ENCODE peak calls at places on chromosomes 7 and 10, in nine cellular contexts. One of them, this sample, is unnamed.

GRCh38 chr7:149854611-149855367 is 16.6 kb downstream of the ZNF862 start:
- DNase-seq in astrocyte: peak; percentile 48
- DNase-seq in ascending aorta: no peak
- DNase-seq in colonic mucosa: peak; percentile 71
- DNase-seq in AG04450: no peak
- DNase-seq in upper lobe of right lung: peak; percentile 87
- DNase-seq in IMR-90: peak; percentile 51
- DNase-seq in left ventricle myocardium inferior: peak; percentile 74
- DNase-seq in breast epithelium: peak; percentile 76
- DNase-seq in this sample: peak; percentile 48

GRCh38 chr7:1700086-1700485 is 30.0 kb downstream of the ELFN1 start:
- DNase-seq in astrocyte: no peak
- DNase-seq in ascending aorta: peak; percentile 7
- DNase-seq in colonic mucosa: no peak
- DNase-seq in AG04450: no peak
- DNase-seq in upper lobe of right lung: peak; percentile 28
- DNase-seq in IMR-90: no peak
- DNase-seq in left ventricle myocardium inferior: no peak
- DNase-seq in breast epithelium: no peak
- DNase-seq in this sample: no peak

GRCh38 chr7:138919256-138919655 is 61.9 kb downstream of the KIAA1549 start:
- DNase-seq in astrocyte: peak; percentile 60
- DNase-seq in ascending aorta: no peak
- DNase-seq in colonic mucosa: no peak
- DNase-seq in AG04450: no peak
- DNase-seq in upper lobe of right lung: no peak
- DNase-seq in IMR-90: peak; percentile 64
- DNase-seq in left ventricle myocardium inferior: no peak
- DNase-seq in breast epithelium: no peak
- DNase-seq in this sample: no peak

GRCh38 chr7:2251841-2252771 is 10.1 kb downstream of the NUDT1 start:
- DNase-seq in astrocyte: no peak
- DNase-seq in ascending aorta: no peak
- DNase-seq in colonic mucosa: no peak
- DNase-seq in AG04450: no peak
- DNase-seq in upper lobe of right lung: peak; percentile 76
- DNase-seq in IMR-90: no peak
- DNase-seq in left ventricle myocardium inferior: no peak
- DNase-seq in breast epithelium: no peak
- DNase-seq in this sample: no peak

GRCh38 chr10:21715531-21716195 is 181.6 kb downstream of the MLLT10 start:
- DNase-seq in astrocyte: peak; percentile 45
- DNase-seq in ascending aorta: no peak
- DNase-seq in colonic mucosa: no peak
- DNase-seq in AG04450: no peak
- DNase-seq in upper lobe of right lung: no peak
- DNase-seq in IMR-90: peak; percentile 56
- DNase-seq in left ventricle myocardium inferior: no peak
- DNase-seq in breast epithelium: no peak
- DNase-seq in this sample: no peak

GRCh38 chr7:108002726-108003590 is at the start of gene LAMB1:
- DNase-seq in astrocyte: peak; percentile 72
- DNase-seq in ascending aorta: peak; percentile 80
- DNase-seq in colonic mucosa: peak; percentile 89
- DNase-seq in AG04450: no peak
- DNase-seq in upper lobe of right lung: peak; percentile 74
- DNase-seq in IMR-90: peak; percentile 65
- DNase-seq in left ventricle myocardium inferior: peak; percentile 86
- DNase-seq in breast epithelium: no peak
- DNase-seq in this sample: no peak

GRCh38 chr7:8751557-8752231 is 318.3 kb downstream of the NXPH1 start:
- DNase-seq in astrocyte: no peak
- DNase-seq in ascending aorta: no peak
- DNase-seq in colonic mucosa: peak; percentile 38
- DNase-seq in AG04450: no peak
- DNase-seq in upper lobe of right lung: no peak
- DNase-seq in IMR-90: no peak
- DNase-seq in left ventricle myocardium inferior: no peak
- DNase-seq in breast epithelium: no peak
- DNase-seq in this sample: no peak

GRCh38 chr7:25407932-25408480 is 179.7 kb upstream of the NPVF start:
- DNase-seq in astrocyte: no peak
- DNase-seq in ascending aorta: no peak
- DNase-seq in colonic mucosa: no peak
- DNase-seq in AG04450: no peak
- DNase-seq in upper lobe of right lung: no peak
- DNase-seq in IMR-90: no peak
- DNase-seq in left ventricle myocardium inferior: no peak
- DNase-seq in breast epithelium: no peak
- DNase-seq in this sample: no peak

DNA sequence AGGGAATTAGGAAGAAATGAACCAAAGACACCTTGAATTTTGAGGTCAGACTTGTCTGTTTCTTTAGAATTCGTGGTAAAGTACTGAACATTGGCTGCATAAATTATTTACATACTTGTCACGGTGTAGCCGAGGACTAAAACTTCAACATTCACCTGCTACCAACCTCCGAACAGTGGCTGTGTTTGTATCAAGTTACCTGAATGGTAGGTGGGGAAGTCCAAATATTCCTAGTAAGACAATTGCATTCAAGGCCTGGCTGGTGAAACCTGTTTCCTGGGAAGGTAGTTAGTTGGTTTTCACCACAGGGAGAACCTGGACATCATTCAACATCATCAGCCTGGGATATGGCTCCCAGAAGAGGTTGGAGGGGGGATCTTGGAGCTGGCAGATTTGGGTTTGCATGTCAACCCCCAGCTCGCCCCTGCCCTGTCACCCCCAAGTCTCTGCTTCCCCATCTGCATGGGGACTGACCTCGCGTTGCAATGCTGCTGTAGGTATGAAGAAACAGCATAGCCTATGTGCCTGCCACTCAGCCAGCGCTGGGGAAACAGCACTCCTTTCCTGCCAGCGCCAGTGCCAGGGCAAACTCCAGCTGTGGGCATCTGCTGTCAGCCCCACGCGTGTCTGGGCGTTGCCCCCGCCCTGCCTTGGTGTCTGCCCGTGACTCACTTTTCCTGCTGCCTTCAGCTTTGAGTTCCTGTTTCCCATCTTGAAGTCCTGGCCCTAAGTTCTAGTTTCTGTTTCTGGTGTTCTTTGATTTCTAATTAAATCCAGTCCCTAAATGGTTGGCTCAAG is 12.7 kb upstream of the LARP4B start:
- DNase-seq in astrocyte: no peak
- DNase-seq in ascending aorta: peak; percentile 81
- DNase-seq in colonic mucosa: no peak
- DNase-seq in AG04450: no peak
- DNase-seq in upper lobe of right lung: peak; percentile 89
- DNase-seq in IMR-90: peak; percentile 25
- DNase-seq in left ventricle myocardium inferior: peak; percentile 59
- DNase-seq in breast epithelium: no peak
- DNase-seq in this sample: no peak
- H3K27ac ChIP-seq in astrocyte: no peak overlapping the region
- H3K27ac ChIP-seq in ascending aorta: peak overlapping the region; percentile 34
- H3K27ac ChIP-seq in colonic mucosa: peak overlapping the region; percentile 13
- H3K27ac ChIP-seq in AG04450: no peak overlapping the region
- H3K27ac ChIP-seq in upper lobe of right lung: peak overlapping the region; percentile 27
- H3K27ac ChIP-seq in IMR-90: no peak overlapping the region
- H3K27ac ChIP-seq in left ventricle myocardium inferior: peak overlapping the region; percentile 70
- H3K27ac ChIP-seq in breast epithelium: peak overlapping the region; percentile 83
- H3K27ac ChIP-seq in this sample: no peak overlapping the region

GRCh38 chr7:65302883-65303282 is 70.8 kb upstream of the ZNF92 start:
- DNase-seq in astrocyte: no peak
- DNase-seq in ascending aorta: no peak
- DNase-seq in colonic mucosa: no peak
- DNase-seq in AG04450: no peak
- DNase-seq in upper lobe of right lung: no peak
- DNase-seq in IMR-90: no peak
- DNase-seq in left ventricle myocardium inferior: no peak
- DNase-seq in breast epithelium: no peak
- DNase-seq in this sample: no peak

GRCh38 chr7:65295409-65295808 is 78.2 kb upstream of the ZNF92 start:
- DNase-seq in astrocyte: peak; percentile 8
- DNase-seq in ascending aorta: no peak
- DNase-seq in colonic mucosa: no peak
- DNase-seq in AG04450: no peak
- DNase-seq in upper lobe of right lung: no peak
- DNase-seq in IMR-90: no peak
- DNase-seq in left ventricle myocardium inferior: no peak
- DNase-seq in breast epithelium: no peak
- DNase-seq in this sample: no peak

GRCh38 chr7:65304175-65304574 is 69.5 kb upstream of the ZNF92 start:
- DNase-seq in astrocyte: no peak
- DNase-seq in ascending aorta: no peak
- DNase-seq in colonic mucosa: no peak
- DNase-seq in AG04450: no peak
- DNase-seq in upper lobe of right lung: no peak
- DNase-seq in IMR-90: no peak
- DNase-seq in left ventricle myocardium inferior: no peak
- DNase-seq in breast epithelium: no peak
- DNase-seq in this sample: no peak

DNA sequence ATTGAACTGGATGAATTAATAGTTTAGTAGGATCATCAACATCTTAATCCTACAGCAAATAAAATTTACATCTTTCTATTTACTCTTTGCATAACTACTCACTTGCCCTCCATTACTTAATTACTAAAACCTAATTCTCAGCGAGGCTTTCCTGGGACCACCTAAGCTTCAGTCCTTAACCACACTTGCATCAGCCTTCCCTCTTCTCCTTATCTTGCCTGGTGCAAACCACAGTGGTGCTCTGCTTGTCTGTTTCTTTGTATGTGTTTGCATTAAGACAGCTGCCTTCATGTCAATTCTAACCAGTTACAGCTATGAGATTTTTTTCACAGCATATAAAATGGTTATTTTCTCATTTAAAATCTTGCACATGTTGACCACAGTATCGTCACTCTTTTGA is 72.6 kb upstream of the ZNF92 start:
- DNase-seq in astrocyte: no peak
- DNase-seq in ascending aorta: no peak
- DNase-seq in colonic mucosa: no peak
- DNase-seq in AG04450: no peak
- DNase-seq in upper lobe of right lung: no peak
- DNase-seq in IMR-90: no peak
- DNase-seq in left ventricle myocardium inferior: no peak
- DNase-seq in breast epithelium: no peak
- DNase-seq in this sample: no peak
- H3K27me3 ChIP-seq in astrocyte: no peaks in the 10 kb centered on the region
- H3K27me3 ChIP-seq in ascending aorta: no peaks in the 10 kb centered on the region
- H3K27me3 ChIP-seq in colonic mucosa: no peaks in the 10 kb centered on the region
- H3K27me3 ChIP-seq in AG04450: no peaks in the 10 kb centered on the region
- H3K27me3 ChIP-seq in upper lobe of right lung: no peaks in the 10 kb centered on the region
- H3K27me3 ChIP-seq in IMR-90: no peaks in the 10 kb centered on the region
- H3K27me3 ChIP-seq in left ventricle myocardium inferior: peaks cover 53% of the 10 kb centered on the region
- H3K27me3 ChIP-seq in breast epithelium: no peaks in the 10 kb centered on the region
- H3K27me3 ChIP-seq in this sample: peaks cover 3% of the 10 kb centered on the region

DNA sequence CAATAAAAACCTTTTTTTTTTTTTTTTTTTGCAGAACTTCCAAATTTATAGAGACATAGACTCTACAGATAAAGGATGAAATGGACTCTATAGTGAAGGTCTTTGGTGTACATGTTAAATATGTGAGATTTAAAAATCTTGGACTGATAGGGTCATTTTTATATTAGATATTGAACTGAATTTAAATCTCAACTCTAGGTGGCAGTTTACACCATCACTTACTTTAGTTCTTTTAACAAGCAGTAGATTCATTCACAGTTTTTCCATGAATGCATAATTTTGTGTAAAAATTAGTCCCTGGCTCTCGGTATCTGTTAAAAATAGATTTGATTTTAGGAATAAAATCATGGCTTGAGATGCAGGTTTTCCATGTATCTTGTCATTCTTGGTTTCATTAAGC is 31.1 kb upstream of the SNX13 start:
- DNase-seq in astrocyte: peak; percentile 4
- DNase-seq in ascending aorta: no peak
- DNase-seq in colonic mucosa: no peak
- DNase-seq in AG04450: no peak
- DNase-seq in upper lobe of right lung: no peak
- DNase-seq in IMR-90: peak; percentile 33
- DNase-seq in left ventricle myocardium inferior: no peak
- DNase-seq in breast epithelium: no peak
- DNase-seq in this sample: no peak
- TF ChIP-seq CTCF in astrocyte: no peak
- TF ChIP-seq CTCF in ascending aorta: no peak
- TF ChIP-seq CTCF in colonic mucosa: no peak
- TF ChIP-seq CTCF in AG04450: peak; percentile 23
- TF ChIP-seq CTCF in upper lobe of right lung: no peak
- TF ChIP-seq CTCF in IMR-90: peak; percentile 46
- TF ChIP-seq CTCF in left ventricle myocardium inferior: peak; percentile 48
- TF ChIP-seq CTCF in breast epithelium: no peak
- TF ChIP-seq CTCF in this sample: no peak

GRCh38 chr10:76115471-76116155 is 684.2 kb downstream of the LRMDA start:
- DNase-seq in astrocyte: peak; percentile 32
- DNase-seq in ascending aorta: no peak
- DNase-seq in colonic mucosa: no peak
- DNase-seq in AG04450: no peak
- DNase-seq in upper lobe of right lung: no peak
- DNase-seq in IMR-90: no peak
- DNase-seq in left ventricle myocardium inferior: no peak
- DNase-seq in breast epithelium: no peak
- DNase-seq in this sample: no peak

GRCh38 chr10:76113952-76114351 is 682.5 kb downstream of the LRMDA start:
- DNase-seq in astrocyte: peak; percentile 80
- DNase-seq in ascending aorta: no peak
- DNase-seq in colonic mucosa: no peak
- DNase-seq in AG04450: no peak
- DNase-seq in upper lobe of right lung: no peak
- DNase-seq in IMR-90: no peak
- DNase-seq in left ventricle myocardium inferior: no peak
- DNase-seq in breast epithelium: no peak
- DNase-seq in this sample: no peak

GRCh38 chr10:76115131-76115470 is 683.7 kb downstream of the LRMDA start:
- DNase-seq in astrocyte: no peak
- DNase-seq in ascending aorta: no peak
- DNase-seq in colonic mucosa: no peak
- DNase-seq in AG04450: no peak
- DNase-seq in upper lobe of right lung: no peak
- DNase-seq in IMR-90: no peak
- DNase-seq in left ventricle myocardium inferior: no peak
- DNase-seq in breast epithelium: no peak
- DNase-seq in this sample: no peak

GRCh38 chr10:76112826-76113150 is 681.4 kb downstream of the LRMDA start:
- DNase-seq in astrocyte: no peak
- DNase-seq in ascending aorta: no peak
- DNase-seq in colonic mucosa: no peak
- DNase-seq in AG04450: no peak
- DNase-seq in upper lobe of right lung: no peak
- DNase-seq in IMR-90: no peak
- DNase-seq in left ventricle myocardium inferior: no peak
- DNase-seq in breast epithelium: no peak
- DNase-seq in this sample: no peak

DNA sequence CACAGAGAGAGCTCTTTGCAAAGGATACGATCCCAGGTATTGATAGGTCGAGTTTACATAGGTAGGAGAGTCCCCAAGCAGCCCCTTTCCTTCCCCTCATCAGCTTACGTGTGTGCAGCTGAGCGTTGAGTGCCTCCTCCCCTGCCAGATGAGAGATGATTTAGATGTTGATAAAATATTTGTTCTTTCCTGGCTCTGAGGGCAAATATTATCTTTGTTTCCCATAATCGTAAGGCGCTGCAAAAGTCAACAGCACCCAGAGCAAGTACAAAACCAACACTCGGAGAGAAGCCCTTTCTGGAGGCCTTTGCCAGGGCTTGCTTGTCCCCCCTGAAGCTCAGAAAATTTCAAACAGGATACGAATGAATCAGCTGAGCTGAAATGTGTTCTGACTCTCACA is 683.1 kb downstream of the LRMDA start:
- DNase-seq in astrocyte: no peak
- DNase-seq in ascending aorta: no peak
- DNase-seq in colonic mucosa: no peak
- DNase-seq in AG04450: no peak
- DNase-seq in upper lobe of right lung: no peak
- DNase-seq in IMR-90: no peak
- DNase-seq in left ventricle myocardium inferior: no peak
- DNase-seq in breast epithelium: no peak
- DNase-seq in this sample: no peak
- H3K27ac ChIP-seq in astrocyte: no peak overlapping the region
- H3K27ac ChIP-seq in ascending aorta: no peak overlapping the region
- H3K27ac ChIP-seq in colonic mucosa: no peak overlapping the region
- H3K27ac ChIP-seq in AG04450: no peak overlapping the region
- H3K27ac ChIP-seq in upper lobe of right lung: no peak overlapping the region
- H3K27ac ChIP-seq in IMR-90: no peak overlapping the region
- H3K27ac ChIP-seq in left ventricle myocardium inferior: no peak overlapping the region
- H3K27ac ChIP-seq in breast epithelium: no peak overlapping the region
- H3K27ac ChIP-seq in this sample: no peak overlapping the region

This sample was measured in CD4-positive, alpha-beta T cell.